ENCODE peak calls at places on chromosomes 16 and 17, in four cellular contexts. U, K, L and S are unnamed samples.

GRCh38 chr17:64259922-64260321 is 3.1 kb downstream of the TEX2 start:
- DNase-seq in L (no peak), U (no peak), K (no peak), S (no peak)

GRCh38 chr17:75822119-75822799 is 21.9 kb downstream of the UNC13D start:
- DNase-seq in K (peak), L (no peak), U (no peak), S (no peak)

GRCh38 chr17:76545918-76546555 is 6.2 kb downstream of the PRCD start:
- DNase-seq in K (no peak), U (no peak), L (no peak), S (no peak)

GRCh38 chr17:60519795-60520194 is 6.2 kb downstream of the APPBP2 start:
- DNase-seq in K (no peak), L (no peak), U (no peak), S (no peak)

GRCh38 chr17:79522414-79522813 is 88.4 kb downstream of the RBFOX3 start:
- DNase-seq in L (no peak), U (no peak), K (no peak), S (no peak)

GRCh38 chr16:69610356-69610755 is 44.6 kb downstream of the NFAT5 start:
- DNase-seq in L (no peak), K (no peak), U (no peak), S (no peak)

GRCh38 chr16:19804538-19805323 is 79.9 kb downstream of the GPRC5B start:
- DNase-seq in U (peak), K (no peak), L (no peak), S (peak)

GRCh38 chr17:8997994-8998628 is 23.2 kb upstream of the NTN1 start:
- DNase-seq in U (peak), K (peak), L (peak), S (peak)

GRCh38 chr17:66184392-66184791 is 7.5 kb downstream of the CEP112 start:
- DNase-seq in L (no peak), K (no peak), U (no peak), S (no peak)

GRCh38 chr16:82605863-82606620 is 20.7 kb upstream of the CDH13 start:
- DNase-seq in K (no peak), U (no peak), L (no peak), S (no peak)

GRCh38 chr17:9225305-9226101 is 204.2 kb downstream of the NTN1 start:
- DNase-seq in U (no peak), K (no peak), L (no peak), S (no peak)

GRCh38 chr17:35856603-35857002 is 12.1 kb downstream of the HEATR9 start:
- DNase-seq in K (no peak), U (no peak), L (no peak), S (no peak)

GRCh38 chr17:28871056-28871579 is 16.3 kb downstream of the ERAL1 start:
- DNase-seq in U (no peak), L (no peak), K (peak), S (peak)

GRCh38 chr16:66758086-66758485 is 6.7 kb upstream of the DYNC1LI2 start:
- DNase-seq in U (no peak), K (no peak), L (no peak), S (no peak)

GRCh38 chr17:66275651-66276050 is 26.8 kb upstream of the PRKCA start:
- DNase-seq in L (no peak), K (no peak), U (peak), S (no peak)

GRCh38 chr16:67672306-67672705 is 5.7 kb downstream of the C16orf86 start:
- DNase-seq in L (no peak), U (no peak), K (no peak), S (no peak)

GRCh38 chr17:77208856-77209255 is 68.1 kb downstream of the SEC14L1 start:
- DNase-seq in L (no peak), K (no peak), U (no peak), S (no peak)

GRCh38 chr17:7242717-7243576 is 698 bp upstream of the GABARAP start:
- DNase-seq in U (peak), K (peak), L (peak), S (peak)

GRCh38 chr17:65537845-65538678 is 23.4 kb downstream of the AXIN2 start:
- DNase-seq in U (no peak), L (no peak), K (no peak), S (no peak)

GRCh38 chr17:16933317-16934132 is 38.4 kb downstream of the TNFRSF13B start:
- DNase-seq in K (no peak), U (no peak), L (no peak), S (no peak)

GRCh38 chr16:81551821-81552304 is 107.3 kb downstream of the CMIP start:
- DNase-seq in U (peak), L (no peak), K (no peak), S (no peak)

GRCh38 chr17:74883241-74883750 is 10.1 kb downstream of the FADS6 start:
- DNase-seq in K (no peak), U (peak), L (no peak), S (no peak)

GRCh38 chr16:87060026-87060986 is 256.9 kb downstream of the C16orf95 start:
- DNase-seq in L (no peak), U (no peak), K (peak), S (peak)

GRCh38 chr17:14301761-14302401 is 1.0 kb downstream of the HS3ST3B1 start:
- DNase-seq in L (peak), U (no peak), K (no peak), S (peak)

GRCh38 chr17:49038544-49038943 is 41.4 kb downstream of the IGF2BP1 start:
- DNase-seq in K (no peak), U (no peak), L (no peak), S (no peak)

GRCh38 chr16:51041546-51041945 is 109.5 kb downstream of the SALL1 start:
- DNase-seq in U (no peak), K (no peak), L (no peak), S (no peak)